ENCODE peak calls at places on chromosomes 11 and 22, in eight cellular contexts. F is Daoy; J is activated T-cell treated with anti-CD3 and anti-CD28 coated beads for 1 hour; S is activated CD4-positive, alpha-beta T cell treated with anti-CD3 and anti-CD28 coated beads for 4 hours; V is skeletal muscle cell; U is cardiac fibroblast; O is cardiac muscle cell; K is NCI-H1436. X is an unnamed sample.

GRCh38 chr22:37566329-37566837 is 6.1 kb downstream of the CDC42EP1 start:
- DNase-seq in S (peak; percentile 25), V (no peak), U (no peak), O (no peak), K (no peak), J (peak; percentile 26), F (no peak), X (no peak)

GRCh38 chr11:35792148-35792845 is 129.7 kb downstream of the TRIM44 start:
- DNase-seq in U (no peak), F (no peak), S (no peak), V (no peak), K (no peak), O (no peak), J (no peak), X (no peak)

GRCh38 chr11:43576834-43577521 is 103.6 kb upstream of the HSD17B12 start:
- DNase-seq in J (no peak), S (no peak), U (peak; percentile 62), K (no peak), O (peak; percentile 89), F (peak; percentile 77), V (no peak), X (no peak)

GRCh38 chr22:37218771-37219411 is 6.6 kb upstream of the SSTR3 start:
- DNase-seq in V (no peak), K (no peak), J (peak; percentile 64), S (peak; percentile 72), U (no peak), O (no peak), F (no peak), X (no peak)

GRCh38 chr11:111419641-111420327 is 40.7 kb upstream of the POU2AF1 start:
- DNase-seq in O (no peak), F (no peak), U (no peak), V (no peak), K (no peak), S (no peak), J (no peak), X (no peak)

GRCh38 chr22:28930357-28931007 is 47.1 kb downstream of the ZNRF3 start:
- DNase-seq in J (no peak), O (no peak), F (peak; percentile 37), S (no peak), K (no peak), U (no peak), V (no peak), X (no peak)

GRCh38 chr11:116472661-116473060 is 300.1 kb downstream of the BUD13 start:
- DNase-seq in U (no peak), V (no peak), F (no peak), K (no peak), J (no peak), O (no peak), S (no peak), X (no peak)

GRCh38 chr11:119728651-119729580 is at the start of gene NECTIN1:
- DNase-seq in U (peak; percentile 79), V (peak; percentile 50), S (peak; percentile 86), F (peak; percentile 88), O (peak; percentile 92), J (peak; percentile 80), K (peak; percentile 91), X (peak; percentile 68)

GRCh38 chr11:66310324-66310723 is 6.5 kb downstream of the CD248 start:
- DNase-seq in K (no peak), O (no peak), S (no peak), V (no peak), U (no peak), F (no peak), J (no peak), X (no peak)

X was measured in AML-193.